ENCODE peak calls at places on chromosomes 2 and 18, in seven cellular contexts. L, Z, V, U, J, W and D are unnamed samples.

GRCh38 chr2:71963295-71963694 is 184.4 kb downstream of the CYP26B1 start:
- DNase-seq in U (no peak), W (no peak), Z (no peak), J (no peak), L (no peak), V (no peak), D (no peak)

GRCh38 chr2:39743170-39743851 is 35.7 kb downstream of the THUMPD2 start:
- DNase-seq in U (no peak), W (no peak), J (no peak), V (no peak), L (no peak), Z (no peak), D (no peak)

GRCh38 chr18:79942211-79942610 is 9.2 kb downstream of the SLC66A2 start:
- DNase-seq in W (no peak), V (no peak), U (no peak), Z (no peak), L (no peak), J (no peak), D (peak)

GRCh38 chr2:32627441-32627900 is 379 bp upstream of the TTC27 start:
- DNase-seq in U (no peak), Z (no peak), W (no peak), L (no peak), J (peak), V (no peak), D (peak)

GRCh38 chr2:97726311-97727064 is 13.1 kb downstream of the ZAP70 start:
- DNase-seq in J (no peak), W (no peak), U (no peak), V (no peak), Z (no peak), L (no peak), D (peak)

GRCh38 chr18:23986610-23987359 is 27.8 kb upstream of the TTC39C start:
- DNase-seq in Z (no peak), W (no peak), V (no peak), U (no peak), J (no peak), L (no peak), D (no peak)

GRCh38 chr2:98347298-98348065 is 1.2 kb downstream of the CNGA3 start:
- DNase-seq in Z (no peak), V (no peak), W (no peak), U (no peak), J (no peak), L (no peak), D (no peak)

GRCh38 chr2:39734451-39734850 is 44.6 kb downstream of the THUMPD2 start:
- DNase-seq in L (no peak), Z (no peak), U (no peak), J (no peak), V (no peak), W (no peak), D (no peak)

GRCh38 chr2:234003972-234004617 is 46.4 kb upstream of the SPP2 start:
- DNase-seq in Z (peak), U (no peak), W (no peak), L (peak), V (peak), J (no peak), D (no peak)